ENCODE peak calls at places on chromosomes 6 and 20, in nine cellular contexts. J is activated CD8-positive, alpha-beta memory T cell treated with anti-CD3 and anti-CD28 coated beads for 48 hours; P is heart right ventricle; T is MCF 10A; O is ACHN; D is CD8-positive, alpha-beta memory T cell; M is Right ventricle myocardium superior; B is HFFc6; L is stromal cell of bone marrow. K is an unnamed sample.

GRCh38 chr20:10060223-10060622 is 25.4 kb downstream of the ANKEF1 start:
- DNase-seq in M (no peak), L (no peak), P (no peak), T (no peak), O (no peak), B (no peak), D (no peak), J (no peak), K (no peak)

GRCh38 chr6:35305117-35305516 is 7.5 kb downstream of the DEF6 start:
- DNase-seq in O (no peak), B (no peak), P (no peak), J (no peak), L (no peak), M (no peak), D (peak), T (no peak), K (no peak)

GRCh38 chr20:4813076-4813838 is 91.5 kb downstream of the PRND start:
- DNase-seq in T (no peak), L (no peak), P (peak), M (peak), B (no peak), O (no peak), D (peak), J (no peak), K (peak)

GRCh38 chr6:28537065-28537464 is 11.4 kb downstream of the GPX5 start:
- DNase-seq in O (no peak), P (no peak), D (no peak), T (peak), J (no peak), M (no peak), L (no peak), B (no peak), K (no peak)

GRCh38 chr6:158977373-158977772 is 22.6 kb downstream of the RSPH3 start:
- DNase-seq in D (no peak), M (no peak), J (no peak), P (no peak), B (no peak), L (no peak), T (no peak), O (no peak), K (no peak)

GRCh38 chr6:164690241-164690640 is 619.2 kb downstream of the C6orf118 start:
- DNase-seq in L (no peak), M (no peak), D (no peak), P (no peak), T (no peak), J (no peak), O (no peak), B (no peak), K (no peak)

GRCh38 chr6:162493917-162494316 is 233.6 kb downstream of the PRKN start:
- DNase-seq in J (no peak), B (no peak), D (no peak), T (no peak), O (no peak), M (no peak), L (no peak), P (no peak), K (no peak)

GRCh38 chr6:121965739-121966138 is 433.7 kb upstream of the HSF2 start:
- DNase-seq in P (no peak), B (no peak), L (no peak), J (no peak), M (no peak), D (no peak), O (no peak), T (no peak), K (no peak)

GRCh38 chr6:97203343-97203742 is 79.7 kb downstream of the MMS22L start:
- DNase-seq in T (no peak), D (no peak), J (no peak), M (no peak), P (no peak), O (no peak), L (no peak), B (no peak), K (no peak)

GRCh38 chr6:81911446-81911845 is 159.0 kb upstream of the TENT5A start:
- DNase-seq in J (no peak), L (no peak), B (no peak), P (no peak), O (no peak), D (no peak), T (no peak), M (no peak), K (no peak)

GRCh38 chr6:40409716-40410397 is 177.3 kb downstream of the LRFN2 start:
- DNase-seq in M (no peak), O (no peak), D (no peak), B (no peak), T (no peak), J (no peak), L (no peak), P (no peak), K (no peak)

GRCh38 chr6:100117680-100118079 is 123.7 kb upstream of the MCHR2 start:
- DNase-seq in O (no peak), M (no peak), P (no peak), D (no peak), L (no peak), B (no peak), T (no peak), J (no peak), K (no peak)

GRCh38 chr20:31566658-31567379 is 38.3 kb upstream of the ID1 start:
- DNase-seq in M (no peak), O (no peak), L (no peak), J (no peak), P (no peak), B (no peak), T (peak), D (no peak), K (no peak)

GRCh38 chr6:168956141-168956838 is 297.4 kb downstream of the THBS2 start:
- DNase-seq in D (no peak), O (no peak), B (no peak), P (no peak), L (peak), T (no peak), J (no peak), M (no peak), K (no peak)

GRCh38 chr6:122610690-122611455 is 668 bp downstream of the PKIB start:
- DNase-seq in P (peak), M (peak), O (peak), J (no peak), D (peak), T (peak), B (no peak), L (no peak), K (peak)

GRCh38 chr6:40912158-40912946 is 126.7 kb downstream of the UNC5CL start:
- DNase-seq in D (no peak), O (peak), L (no peak), J (peak), M (peak), T (peak), B (no peak), P (no peak), K (no peak)

GRCh38 chr20:48603819-48604405 is 223.9 kb downstream of the PREX1 start:
- DNase-seq in D (no peak), P (no peak), O (no peak), B (no peak), J (no peak), L (no peak), M (no peak), T (no peak), K (no peak)

GRCh38 chr6:16684195-16684689 is 77.0 kb downstream of the ATXN1 start:
- DNase-seq in T (peak), L (no peak), J (no peak), M (no peak), P (no peak), B (no peak), O (peak), D (no peak), K (no peak)

GRCh38 chr6:27239258-27239657 is 8.2 kb upstream of the PRSS16 start:
- DNase-seq in B (no peak), L (no peak), J (no peak), P (no peak), D (no peak), O (no peak), M (no peak), T (no peak), K (no peak)

GRCh38 chr20:992801-993535 is 9.1 kb downstream of the RSPO4 start:
- DNase-seq in M (no peak), D (no peak), T (no peak), J (no peak), L (no peak), O (no peak), B (no peak), P (no peak), K (no peak)

GRCh38 chr6:87481936-87482335 is 9.2 kb downstream of the SLC35A1 start:
- DNase-seq in J (no peak), L (no peak), D (no peak), T (no peak), M (no peak), B (no peak), O (no peak), P (no peak), K (no peak)

K was measured in kidney glomerular epithelial cell.